ENCODE peak calls at places on chromosome 22, in eight cellular contexts. One of them, this sample, is unnamed.

GRCh38 chr22:29043906-29044575 is 17.6 kb downstream of the C22orf31 start:
- DNase-seq in suprapubic skin: no peak
- DNase-seq in right atrium auricular region: no peak
- DNase-seq in left lung: no peak
- DNase-seq in RWPE1: peak
- DNase-seq in ovary: no peak
- DNase-seq in kidney epithelial cell: no peak
- DNase-seq in HCT116: no peak
- DNase-seq in this sample: no peak

GRCh38 chr22:50221410-50222300 is 20.8 kb downstream of the SELENOO start:
- DNase-seq in RWPE1: no peak
- DNase-seq in suprapubic skin: no peak
- DNase-seq in left lung: no peak
- DNase-seq in HCT116: no peak
- DNase-seq in kidney epithelial cell: no peak
- DNase-seq in ovary: no peak
- DNase-seq in right atrium auricular region: no peak
- DNase-seq in this sample: no peak

GRCh38 chr22:24768537-24769374 is 5.8 kb downstream of the PIWIL3 start:
- DNase-seq in RWPE1: peak
- DNase-seq in kidney epithelial cell: no peak
- DNase-seq in right atrium auricular region: peak
- DNase-seq in suprapubic skin: no peak
- DNase-seq in ovary: peak
- DNase-seq in HCT116: peak
- DNase-seq in left lung: peak
- DNase-seq in this sample: no peak

GRCh38 chr22:32800158-32800557 is 1.3 kb upstream of the TIMP3 start:
- DNase-seq in right atrium auricular region: no peak
- DNase-seq in kidney epithelial cell: no peak
- DNase-seq in HCT116: no peak
- DNase-seq in suprapubic skin: no peak
- DNase-seq in RWPE1: no peak
- DNase-seq in ovary: no peak
- DNase-seq in left lung: no peak
- DNase-seq in this sample: no peak

GRCh38 chr22:48802576-48802975 is 1025.1 kb downstream of the BRD1 start:
- DNase-seq in RWPE1: no peak
- DNase-seq in right atrium auricular region: no peak
- DNase-seq in HCT116: no peak
- DNase-seq in suprapubic skin: peak
- DNase-seq in kidney epithelial cell: no peak
- DNase-seq in left lung: no peak
- DNase-seq in ovary: no peak
- DNase-seq in this sample: no peak

GRCh38 chr22:42856179-42856864 is 751 bp downstream of the ARFGAP3 start:
- DNase-seq in HCT116: no peak
- DNase-seq in kidney epithelial cell: no peak
- DNase-seq in ovary: no peak
- DNase-seq in RWPE1: peak
- DNase-seq in left lung: peak
- DNase-seq in suprapubic skin: no peak
- DNase-seq in right atrium auricular region: peak
- DNase-seq in this sample: peak

GRCh38 chr22:29030016-29030617 is 31.5 kb downstream of the C22orf31 start:
- DNase-seq in kidney epithelial cell: no peak
- DNase-seq in right atrium auricular region: no peak
- DNase-seq in left lung: no peak
- DNase-seq in RWPE1: peak
- DNase-seq in ovary: no peak
- DNase-seq in suprapubic skin: no peak
- DNase-seq in HCT116: peak
- DNase-seq in this sample: no peak

GRCh38 chr22:19517919-19518567 is 6.2 kb downstream of the CLDN5 start:
- DNase-seq in ovary: no peak
- DNase-seq in RWPE1: no peak
- DNase-seq in kidney epithelial cell: no peak
- DNase-seq in suprapubic skin: no peak
- DNase-seq in HCT116: no peak
- DNase-seq in right atrium auricular region: no peak
- DNase-seq in left lung: no peak
- DNase-seq in this sample: no peak

GRCh38 chr22:45008853-45009751 is 703 bp downstream of the PHF21B start:
- DNase-seq in ovary: peak
- DNase-seq in kidney epithelial cell: no peak
- DNase-seq in right atrium auricular region: no peak
- DNase-seq in HCT116: no peak
- DNase-seq in left lung: no peak
- DNase-seq in RWPE1: no peak
- DNase-seq in suprapubic skin: no peak
- DNase-seq in this sample: no peak

GRCh38 chr22:19143967-19144400 is 467 bp downstream of the ESS2 start:
- DNase-seq in kidney epithelial cell: no peak
- DNase-seq in right atrium auricular region: no peak
- DNase-seq in suprapubic skin: no peak
- DNase-seq in HCT116: no peak
- DNase-seq in left lung: no peak
- DNase-seq in ovary: no peak
- DNase-seq in RWPE1: no peak
- DNase-seq in this sample: no peak

GRCh38 chr22:42962295-42963230 is 52.4 kb downstream of the PACSIN2 start:
- DNase-seq in suprapubic skin: peak
- DNase-seq in right atrium auricular region: no peak
- DNase-seq in kidney epithelial cell: no peak
- DNase-seq in HCT116: no peak
- DNase-seq in left lung: peak
- DNase-seq in ovary: no peak
- DNase-seq in RWPE1: no peak
- DNase-seq in this sample: peak

GRCh38 chr22:46018859-46019258 is 41.9 kb upstream of the WNT7B start:
- DNase-seq in left lung: no peak
- DNase-seq in ovary: no peak
- DNase-seq in HCT116: no peak
- DNase-seq in right atrium auricular region: no peak
- DNase-seq in RWPE1: no peak
- DNase-seq in kidney epithelial cell: no peak
- DNase-seq in suprapubic skin: no peak
- DNase-seq in this sample: no peak
- TF ChIP-seq CTCF in left lung: no peak
- TF ChIP-seq CTCF in ovary: no peak
- TF ChIP-seq CTCF in HCT116: no peak
- TF ChIP-seq CTCF in right atrium auricular region: no peak
- TF ChIP-seq CTCF in RWPE1: no peak
- TF ChIP-seq CTCF in kidney epithelial cell: no peak
- TF ChIP-seq CTCF in suprapubic skin: no peak
- TF ChIP-seq CTCF in this sample: no peak

GRCh38 chr22:46845281-46846153 is 83.1 kb downstream of the TBC1D22A start:
- DNase-seq in RWPE1: no peak
- DNase-seq in ovary: peak
- DNase-seq in right atrium auricular region: no peak
- DNase-seq in HCT116: no peak
- DNase-seq in left lung: no peak
- DNase-seq in kidney epithelial cell: no peak
- DNase-seq in suprapubic skin: peak
- DNase-seq in this sample: no peak

GRCh38 chr22:46842606-46843005 is 80.2 kb downstream of the TBC1D22A start:
- DNase-seq in left lung: no peak
- DNase-seq in RWPE1: peak
- DNase-seq in ovary: no peak
- DNase-seq in suprapubic skin: no peak
- DNase-seq in kidney epithelial cell: no peak
- DNase-seq in right atrium auricular region: no peak
- DNase-seq in HCT116: no peak
- DNase-seq in this sample: no peak

GRCh38 chr22:46844606-46845210 is 82.3 kb downstream of the TBC1D22A start:
- DNase-seq in kidney epithelial cell: no peak
- DNase-seq in HCT116: no peak
- DNase-seq in ovary: no peak
- DNase-seq in RWPE1: no peak
- DNase-seq in right atrium auricular region: no peak
- DNase-seq in left lung: no peak
- DNase-seq in suprapubic skin: peak
- DNase-seq in this sample: no peak

GRCh38 chr22:46841528-46841927 is 79.1 kb downstream of the TBC1D22A start:
- DNase-seq in ovary: no peak
- DNase-seq in right atrium auricular region: no peak
- DNase-seq in kidney epithelial cell: no peak
- DNase-seq in suprapubic skin: no peak
- DNase-seq in HCT116: no peak
- DNase-seq in RWPE1: no peak
- DNase-seq in left lung: no peak
- DNase-seq in this sample: no peak

DNA sequence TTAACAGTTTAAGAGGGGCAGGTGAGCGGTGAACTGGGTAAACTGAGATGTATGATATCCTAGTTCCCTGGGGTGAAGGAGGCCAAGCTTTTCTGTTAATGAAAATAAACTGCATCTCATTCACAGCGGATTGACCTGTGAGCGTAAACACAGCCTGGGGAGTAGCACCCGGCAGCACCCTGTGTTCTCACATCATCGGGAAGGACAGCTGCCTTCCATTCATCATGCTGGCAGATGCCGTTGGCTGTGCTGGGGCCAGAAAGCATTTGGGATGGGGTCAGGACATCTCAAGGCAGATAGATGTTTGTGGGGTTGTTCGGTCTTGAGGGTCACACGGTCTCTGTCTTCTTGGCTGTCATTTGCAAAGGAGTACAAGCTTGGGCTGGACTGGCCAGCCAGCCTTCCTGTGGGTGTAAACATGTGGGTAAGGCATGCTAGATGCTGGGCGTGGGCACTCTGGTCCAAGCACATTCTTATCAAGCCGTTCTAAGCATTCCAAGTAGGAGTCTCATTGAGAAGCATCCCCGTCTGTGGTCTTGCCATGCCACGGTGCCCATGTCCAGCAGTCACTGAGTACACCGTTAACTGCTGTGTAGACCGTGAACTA is 81.3 kb downstream of the TBC1D22A start:
- DNase-seq in left lung: no peak
- DNase-seq in right atrium auricular region: no peak
- DNase-seq in HCT116: no peak
- DNase-seq in RWPE1: no peak
- DNase-seq in ovary: no peak
- DNase-seq in kidney epithelial cell: no peak
- DNase-seq in suprapubic skin: no peak
- DNase-seq in this sample: no peak
- TF ChIP-seq CTCF in left lung: no peak
- TF ChIP-seq CTCF in right atrium auricular region: no peak
- TF ChIP-seq CTCF in HCT116: no peak
- TF ChIP-seq CTCF in RWPE1: no peak
- TF ChIP-seq CTCF in ovary: no peak
- TF ChIP-seq CTCF in kidney epithelial cell: no peak
- TF ChIP-seq CTCF in suprapubic skin: no peak
- TF ChIP-seq CTCF in this sample: no peak

DNA sequence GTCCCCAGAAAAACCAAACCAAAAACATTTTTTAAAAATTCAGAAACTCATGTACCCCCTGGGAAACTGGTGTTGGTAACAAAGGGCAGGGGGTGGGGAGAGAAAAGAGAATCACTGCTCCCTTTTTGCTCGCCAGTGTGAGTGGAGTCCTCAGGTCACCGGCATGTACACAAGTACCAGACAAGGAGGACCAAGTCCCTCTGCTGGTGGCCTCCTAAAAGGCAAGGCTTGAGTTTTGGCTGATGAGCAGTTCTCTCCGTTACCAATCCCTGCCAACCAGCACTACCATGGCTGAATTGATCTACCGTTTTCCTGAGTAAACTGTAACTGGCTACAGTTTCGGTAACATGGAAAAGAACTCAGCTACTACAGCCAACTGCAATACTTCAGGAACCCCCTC is 22.0 kb downstream of the APOL5 start:
- DNase-seq in kidney epithelial cell: no peak
- DNase-seq in ovary: no peak
- DNase-seq in left lung: no peak
- DNase-seq in RWPE1: no peak
- DNase-seq in suprapubic skin: no peak
- DNase-seq in HCT116: no peak
- DNase-seq in right atrium auricular region: no peak
- DNase-seq in this sample: no peak
- TF ChIP-seq CTCF in kidney epithelial cell: no peak
- TF ChIP-seq CTCF in ovary: no peak
- TF ChIP-seq CTCF in left lung: no peak
- TF ChIP-seq CTCF in RWPE1: no peak
- TF ChIP-seq CTCF in suprapubic skin: no peak
- TF ChIP-seq CTCF in HCT116: peak
- TF ChIP-seq CTCF in right atrium auricular region: peak
- TF ChIP-seq CTCF in this sample: no peak

GRCh38 chr22:46567471-46567870 is 30.1 kb upstream of the CELSR1 start:
- DNase-seq in suprapubic skin: no peak
- DNase-seq in RWPE1: no peak
- DNase-seq in left lung: no peak
- DNase-seq in kidney epithelial cell: no peak
- DNase-seq in HCT116: no peak
- DNase-seq in ovary: no peak
- DNase-seq in right atrium auricular region: no peak
- DNase-seq in this sample: no peak

GRCh38 chr22:46569848-46570695 is 32.7 kb upstream of the CELSR1 start:
- DNase-seq in ovary: no peak
- DNase-seq in left lung: peak
- DNase-seq in RWPE1: no peak
- DNase-seq in HCT116: no peak
- DNase-seq in suprapubic skin: no peak
- DNase-seq in right atrium auricular region: no peak
- DNase-seq in kidney epithelial cell: no peak
- DNase-seq in this sample: no peak

GRCh38 chr22:46568102-46568809 is 30.8 kb upstream of the CELSR1 start:
- DNase-seq in ovary: no peak
- DNase-seq in left lung: peak
- DNase-seq in HCT116: no peak
- DNase-seq in RWPE1: no peak
- DNase-seq in right atrium auricular region: no peak
- DNase-seq in kidney epithelial cell: no peak
- DNase-seq in suprapubic skin: no peak
- DNase-seq in this sample: no peak

GRCh38 chr22:46571642-46572250 is 34.3 kb upstream of the CELSR1 start:
- DNase-seq in left lung: peak
- DNase-seq in HCT116: no peak
- DNase-seq in suprapubic skin: no peak
- DNase-seq in ovary: no peak
- DNase-seq in RWPE1: no peak
- DNase-seq in right atrium auricular region: no peak
- DNase-seq in kidney epithelial cell: no peak
- DNase-seq in this sample: no peak

DNA sequence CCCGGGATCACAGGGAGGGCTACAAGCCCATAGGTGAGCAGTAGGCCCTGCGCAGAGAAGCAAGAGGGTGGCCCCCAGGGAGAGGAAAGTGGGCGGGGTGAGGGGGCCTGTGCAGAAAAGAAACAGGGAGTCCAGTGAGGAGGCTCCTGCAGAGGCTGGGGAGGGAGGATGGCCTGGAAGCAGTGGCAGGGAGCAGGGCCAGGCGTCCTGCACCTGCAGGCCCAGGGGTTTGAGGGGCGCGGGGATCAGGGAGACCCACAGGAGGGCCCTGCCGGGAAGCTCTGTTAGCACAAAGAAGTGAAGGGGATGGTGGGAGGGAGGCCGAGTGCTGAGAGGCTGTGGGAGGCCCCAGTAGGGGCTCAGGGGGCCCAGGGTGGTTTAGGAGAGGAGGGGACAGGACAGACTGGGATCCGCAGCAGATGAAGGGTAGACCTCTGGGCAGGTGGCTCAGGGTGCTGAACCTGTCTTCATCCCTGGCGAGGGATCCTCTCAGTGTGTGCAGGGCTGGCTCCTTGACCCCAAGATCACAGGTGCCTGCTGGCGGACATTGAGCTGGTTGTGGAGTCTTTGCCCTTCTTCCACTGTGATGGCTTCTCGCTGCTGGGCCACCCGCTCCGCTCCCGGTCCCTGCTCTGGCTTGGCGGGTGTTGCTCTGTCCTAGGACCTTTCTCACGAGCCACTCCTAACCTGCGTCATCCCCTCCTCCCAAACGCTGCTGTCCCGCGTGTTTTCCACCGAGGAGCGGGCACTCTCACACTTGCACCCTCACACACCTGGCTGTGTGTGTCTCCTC is 31.8 kb upstream of the CELSR1 start:
- DNase-seq in ovary: no peak
- DNase-seq in HCT116: no peak
- DNase-seq in kidney epithelial cell: no peak
- DNase-seq in suprapubic skin: no peak
- DNase-seq in right atrium auricular region: no peak
- DNase-seq in RWPE1: no peak
- DNase-seq in left lung: peak
- DNase-seq in this sample: no peak
- TF ChIP-seq CTCF in ovary: no peak
- TF ChIP-seq CTCF in HCT116: no peak
- TF ChIP-seq CTCF in kidney epithelial cell: no peak
- TF ChIP-seq CTCF in suprapubic skin: no peak
- TF ChIP-seq CTCF in right atrium auricular region: no peak
- TF ChIP-seq CTCF in RWPE1: no peak
- TF ChIP-seq CTCF in left lung: no peak
- TF ChIP-seq CTCF in this sample: no peak